ENCODE peak calls at places on chromosomes 1 and 21, in six cellular contexts. I is WERI-Rb-1, Q is fibroblast of the aortic adventitia, X is astrocyte of the cerebellum, T is AG04450, H is right atrium auricular region. A is an unnamed sample.

GRCh38 chr1:17032741-17033140 is 21.0 kb upstream of the ATP13A2 start:
- DNase-seq in I (no peak), Q (no peak), X (no peak), T (no peak), H (no peak), A (no peak)

GRCh38 chr1:46530311-46530710 is 21.1 kb downstream of the KNCN start:
- DNase-seq in I (no peak), Q (no peak), X (no peak), T (no peak), H (no peak), A (no peak)

GRCh38 chr1:100430368-100430767 is 78.1 kb downstream of the CDC14A start:
- DNase-seq in I (no peak), Q (no peak), X (no peak), T (no peak), H (no peak), A (no peak)

GRCh38 chr1:185917646-185918045 is 183.5 kb downstream of the HMCN1 start:
- DNase-seq in I (no peak), Q (peak), X (peak), T (peak), H (no peak), A (no peak)

GRCh38 chr1:205961405-205961804 is 18.1 kb upstream of the SLC26A9 start:
- DNase-seq in I (peak), Q (peak), X (no peak), T (no peak), H (no peak), A (no peak)

GRCh38 chr1:97780884-97781283 is 139.9 kb downstream of the DPYD start:
- DNase-seq in I (no peak), Q (no peak), X (no peak), T (no peak), H (no peak), A (no peak)

GRCh38 chr1:158818991-158819405 is 12.2 kb upstream of the MNDA start:
- DNase-seq in I (no peak), Q (no peak), X (no peak), T (no peak), H (no peak), A (no peak)

GRCh38 chr1:224928906-224929305 is 569 bp upstream of the DNAH14 start:
- DNase-seq in I (no peak), Q (no peak), X (no peak), T (no peak), H (no peak), A (no peak)

GRCh38 chr21:38816400-38816973 is 10.8 kb downstream of the ETS2 start:
- DNase-seq in I (no peak), Q (no peak), X (no peak), T (no peak), H (no peak), A (no peak)

GRCh38 chr1:205480349-205481278 is 23.9 kb upstream of the CDK18 start:
- DNase-seq in I (no peak), Q (no peak), X (no peak), T (no peak), H (no peak), A (no peak)

GRCh38 chr1:111399792-111400610 is 27.5 kb downstream of the OVGP1 start:
- DNase-seq in I (peak), Q (peak), X (peak), T (no peak), H (peak), A (no peak)

GRCh38 chr1:90384152-90384650 is 332.9 kb downstream of the BARHL2 start:
- DNase-seq in I (no peak), Q (no peak), X (no peak), T (no peak), H (no peak), A (no peak)

GRCh38 chr1:231020139-231020601 is 19.9 kb downstream of the FAM89A start:
- DNase-seq in I (no peak), Q (no peak), X (no peak), T (no peak), H (no peak), A (no peak)

GRCh38 chr1:160748182-160748876 is 9.3 kb downstream of the SLAMF7 start:
- DNase-seq in I (no peak), Q (no peak), X (no peak), T (no peak), H (no peak), A (no peak)

GRCh38 chr1:99266731-99267130 is 2.4 kb downstream of the PLPPR4 start:
- DNase-seq in I (no peak), Q (peak), X (peak), T (peak), H (no peak), A (peak)

GRCh38 chr1:168861421-168862023 is 132.5 kb upstream of the DPT start:
- DNase-seq in I (no peak), Q (no peak), X (no peak), T (no peak), H (no peak), A (no peak)

GRCh38 chr1:24745711-24746582 is 700 bp downstream of the CLIC4 start:
- DNase-seq in I (no peak), Q (peak), X (peak), T (no peak), H (peak), A (no peak)

GRCh38 chr1:103197266-103197665 is 88.9 kb upstream of the COL11A1 start:
- DNase-seq in I (no peak), Q (peak), X (peak), T (no peak), H (no peak), A (no peak)

GRCh38 chr1:185016880-185017279 is 28.5 kb upstream of the RNF2 start:
- DNase-seq in I (no peak), Q (peak), X (no peak), T (no peak), H (no peak), A (no peak)

GRCh38 chr1:187415065-187415464 is 586.3 kb downstream of the PLA2G4A start:
- DNase-seq in I (no peak), Q (no peak), X (no peak), T (no peak), H (no peak), A (no peak)

GRCh38 chr1:17139637-17140036 is 20.4 kb upstream of the PADI2 start:
- DNase-seq in I (no peak), Q (no peak), X (no peak), T (no peak), H (no peak), A (no peak)

GRCh38 chr1:4975856-4976255 is 321.4 kb downstream of the AJAP1 start:
- DNase-seq in I (no peak), Q (no peak), X (no peak), T (no peak), H (no peak), A (no peak)

GRCh38 chr1:85297855-85298629 is 21.6 kb upstream of the BCL10 start:
- DNase-seq in I (no peak), Q (peak), X (peak), T (peak), H (no peak), A (peak)

GRCh38 chr1:63322944-63323865 is 838 bp downstream of the FOXD3 start:
- DNase-seq in I (peak), Q (no peak), X (no peak), T (no peak), H (no peak), A (no peak)

GRCh38 chr1:53062731-53063591 is 948 bp downstream of the PODN start:
- DNase-seq in I (no peak), Q (no peak), X (no peak), T (no peak), H (peak), A (no peak)

GRCh38 chr1:202068596-202068995 is 54.1 kb upstream of the GPR37L1 start:
- DNase-seq in I (peak), Q (peak), X (no peak), T (no peak), H (no peak), A (no peak)

GRCh38 chr1:156546267-156546666 is 26.1 kb downstream of the IQGAP3 start:
- DNase-seq in I (no peak), Q (no peak), X (no peak), T (no peak), H (no peak), A (no peak)

GRCh38 chr1:180533571-180533987 is 25.2 kb upstream of the OVAAL start:
- DNase-seq in I (peak), Q (peak), X (peak), T (no peak), H (peak), A (no peak)

GRCh38 chr1:115182012-115182715 is 92.9 kb upstream of the TSPAN2 start:
- DNase-seq in I (no peak), Q (no peak), X (no peak), T (no peak), H (no peak), A (no peak)

GRCh38 chr1:9586147-9586766 is 2.5 kb upstream of the TMEM201 start:
- DNase-seq in I (no peak), Q (no peak), X (no peak), T (no peak), H (no peak), A (no peak)

GRCh38 chr1:30450818-30451233 is 272.6 kb downstream of the MATN1 start:
- DNase-seq in I (no peak), Q (no peak), X (no peak), T (no peak), H (no peak), A (no peak)

GRCh38 chr1:192811594-192812239 is 2.9 kb downstream of the RGS2 start:
- DNase-seq in I (no peak), Q (no peak), X (no peak), T (no peak), H (no peak), A (no peak)
- TF ChIP-seq CTCF in I (no peak), Q (no peak), X (no peak), T (no peak), H (no peak), A (no peak)

DNA sequence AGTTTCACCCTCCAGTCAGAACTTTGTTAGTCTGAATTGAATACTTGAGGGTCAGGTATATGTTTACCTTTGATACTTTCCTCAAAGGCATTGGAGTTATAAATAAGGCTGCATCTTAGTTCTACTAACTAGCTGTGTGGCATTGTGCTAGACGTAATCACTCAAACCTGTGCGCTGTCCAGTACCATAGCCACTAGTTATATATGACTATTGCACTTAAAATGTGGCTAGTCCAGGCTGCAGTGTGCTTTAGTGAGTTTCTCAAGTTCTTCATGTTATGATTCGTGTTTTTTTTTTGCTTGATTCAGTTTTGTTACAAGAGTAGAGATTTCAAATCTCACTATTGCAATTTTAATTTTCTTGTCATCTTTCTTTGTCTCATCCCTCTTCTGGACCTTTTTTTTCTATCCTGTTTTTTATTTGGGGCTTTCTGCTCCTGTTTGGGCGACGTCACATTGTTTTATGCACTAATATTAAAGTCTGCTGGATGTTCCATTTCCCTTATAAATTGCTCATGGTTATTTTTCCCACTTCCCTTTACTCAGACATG is 5.7 kb downstream of the MAN1A2 start:
- DNase-seq in I (no peak), Q (no peak), X (no peak), T (no peak), H (no peak), A (no peak)
- H3K4me3 ChIP-seq in I (no peak), Q (no peak), X (no peak), T (no peak), H (no peak), A (no peak)

GRCh38 chr1:7751174-7751573 is 19.9 kb upstream of the VAMP3 start:
- DNase-seq in I (no peak), Q (no peak), X (no peak), T (no peak), H (no peak), A (no peak)

GRCh38 chr1:7754234-7754633 is 16.9 kb upstream of the VAMP3 start:
- DNase-seq in I (no peak), Q (no peak), X (no peak), T (no peak), H (no peak), A (no peak)

GRCh38 chr1:7749126-7749525 is 22.0 kb upstream of the VAMP3 start:
- DNase-seq in I (peak), Q (no peak), X (no peak), T (no peak), H (no peak), A (no peak)

GRCh38 chr1:7755448-7755847 is 15.6 kb upstream of the VAMP3 start:
- DNase-seq in I (no peak), Q (peak), X (no peak), T (no peak), H (no peak), A (no peak)

GRCh38 chr1:7752512-7753417 is 18.3 kb upstream of the VAMP3 start:
- DNase-seq in I (peak), Q (peak), X (peak), T (peak), H (peak), A (peak)
- TF ChIP-seq CTCF in I (peak), Q (peak), X (peak), T (peak), H (peak), A (peak)

DNA sequence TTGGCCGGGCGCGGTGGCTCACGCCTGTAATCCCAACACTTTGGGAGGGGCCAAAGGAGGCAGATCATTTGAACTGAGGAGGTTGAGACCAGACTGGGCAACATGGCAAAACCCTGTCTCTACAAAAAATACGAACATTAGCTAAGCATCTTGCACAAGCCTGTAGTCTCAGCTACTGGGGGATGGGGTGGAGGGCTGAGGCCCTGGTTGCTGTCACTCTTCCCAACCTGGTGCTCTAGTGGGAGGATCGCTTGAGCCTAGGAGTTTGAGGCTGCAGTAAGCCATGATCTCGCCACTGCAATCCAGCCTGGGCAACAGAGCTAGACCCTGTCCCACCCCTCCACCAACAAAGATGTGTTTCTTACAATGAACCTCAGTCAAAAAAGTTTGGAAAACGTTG is 2.8 kb downstream of the PHGDH start:
- DNase-seq in I (no peak), Q (peak), X (no peak), T (no peak), H (peak), A (no peak)
- H3K4me3 ChIP-seq in I (no peak), Q (peak), X (peak), T (peak), H (no peak), A (no peak)

GRCh38 chr1:200558866-200559459 is 61.6 kb downstream of the KIF14 start:
- DNase-seq in I (peak), Q (peak), X (peak), T (peak), H (no peak), A (peak)
- TF ChIP-seq CTCF in I (peak), Q (peak), X (peak), T (peak), H (peak), A (peak)

GRCh38 chr1:172143384-172144025 is 277.0 kb upstream of the C1orf105 start:
- DNase-seq in I (no peak), Q (peak), X (peak), T (no peak), H (no peak), A (no peak)

GRCh38 chr1:172144445-172145060 is 275.9 kb upstream of the C1orf105 start:
- DNase-seq in I (no peak), Q (peak), X (no peak), T (peak), H (peak), A (peak)

GRCh38 chr1:172145656-172146055 is 274.8 kb upstream of the C1orf105 start:
- DNase-seq in I (no peak), Q (no peak), X (no peak), T (no peak), H (no peak), A (no peak)

GRCh38 chr1:172146149-172146850 is 274.2 kb upstream of the C1orf105 start:
- DNase-seq in I (no peak), Q (peak), X (no peak), T (no peak), H (no peak), A (no peak)

GRCh38 chr1:172145231-172145651 is 275.2 kb upstream of the C1orf105 start:
- DNase-seq in I (no peak), Q (peak), X (peak), T (no peak), H (no peak), A (no peak)
- H3K4me3 ChIP-seq in I (no peak), Q (peak), X (no peak), T (peak), H (peak), A (peak)

GRCh38 chr1:36881071-36881405 is 153.3 kb downstream of the GRIK3 start:
- DNase-seq in I (no peak), Q (no peak), X (no peak), T (no peak), H (no peak), A (no peak)
- TF ChIP-seq CTCF in I (no peak), Q (no peak), X (no peak), T (no peak), H (no peak), A (no peak)

DNA sequence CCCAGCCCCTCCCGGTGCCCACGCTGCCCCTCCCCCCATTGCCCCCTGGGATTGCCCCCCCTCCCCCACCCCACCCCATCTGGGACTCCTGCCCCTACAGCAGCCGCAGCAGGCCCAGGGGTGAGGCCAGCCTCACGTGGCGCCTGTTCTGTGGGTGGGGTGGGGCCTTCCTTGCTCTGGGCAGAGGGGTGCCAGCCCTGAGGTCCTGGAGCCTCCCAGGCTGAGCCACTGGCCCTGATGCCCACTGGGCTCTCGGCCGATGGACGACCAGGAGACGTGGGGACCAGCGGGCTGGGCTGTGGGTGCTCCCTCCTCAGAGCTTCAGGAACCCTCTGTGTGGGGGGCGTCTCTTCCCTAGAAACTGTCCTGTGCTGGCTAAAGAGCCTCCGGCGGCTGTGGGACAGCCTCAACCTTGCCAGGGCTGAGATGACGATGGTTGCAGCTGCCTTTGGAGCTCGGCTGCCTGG is 5.8 kb upstream of the C1orf159 start:
- DNase-seq in I (no peak), Q (no peak), X (no peak), T (no peak), H (no peak), A (no peak)
- H3K4me3 ChIP-seq in I (no peak), Q (no peak), X (no peak), T (peak), H (no peak), A (peak)

A was measured in BJ.